ENCODE peak calls at places on chromosomes 6 and 20, in eight cellular contexts. H, X, B, M, E, Q, O and S are unnamed samples.

GRCh38 chr6:156107514-156108150 is 652.0 kb upstream of the NOX3 start:
- DNase-seq in H (no peak), X (peak; percentile 9), B (no peak), M (no peak), E (no peak), Q (no peak), O (no peak), S (peak; percentile 2)

GRCh38 chr6:148559848-148560433 is 186.9 kb upstream of the UST start:
- DNase-seq in H (peak; percentile 67), X (peak; percentile 56), B (peak; percentile 66), M (peak; percentile 68), E (peak; percentile 88), Q (no peak), O (peak; percentile 60), S (peak; percentile 55)

GRCh38 chr6:124963416-124964083 is 1.3 kb downstream of the RNF217 start:
- DNase-seq in H (peak; percentile 58), X (no peak), B (no peak), M (no peak), E (no peak), Q (no peak), O (peak; percentile 72), S (no peak)

GRCh38 chr6:1315201-1315559 is 3.3 kb downstream of the FOXQ1 start:
- DNase-seq in H (no peak), X (no peak), B (peak; percentile 47), M (no peak), E (no peak), Q (no peak), O (no peak), S (no peak)

GRCh38 chr20:21505810-21506530 is 7.9 kb downstream of the NKX2-2 start:
- DNase-seq in H (peak; percentile 55), X (no peak), B (peak; percentile 59), M (peak; percentile 31), E (peak; percentile 77), Q (peak; percentile 51), O (peak; percentile 36), S (peak; percentile 70)

GRCh38 chr6:55734256-55734655 is 141.1 kb downstream of the BMP5 start:
- DNase-seq in H (no peak), X (no peak), B (no peak), M (no peak), E (no peak), Q (no peak), O (peak; percentile 26), S (no peak)

GRCh38 chr20:14566505-14566904 is 229.1 kb upstream of the FLRT3 start:
- DNase-seq in H (no peak), X (no peak), B (no peak), M (no peak), E (no peak), Q (no peak), O (no peak), S (no peak)

GRCh38 chr6:118206221-118206620 is 299.2 kb downstream of the SLC35F1 start:
- DNase-seq in H (no peak), X (no peak), B (no peak), M (no peak), E (no peak), Q (no peak), O (no peak), S (no peak)

GRCh38 chr6:149781715-149782114 is 32.2 kb downstream of the PCMT1 start:
- DNase-seq in H (peak; percentile 13), X (no peak), B (no peak), M (no peak), E (no peak), Q (no peak), O (peak; percentile 14), S (no peak)

GRCh38 chr6:106370639-106371038 is 10.1 kb downstream of the CRYBG1 start:
- DNase-seq in H (no peak), X (no peak), B (peak; percentile 34), M (no peak), E (no peak), Q (no peak), O (no peak), S (no peak)

GRCh38 chr6:319177-320131 is 27.2 kb downstream of the DUSP22 start:
- DNase-seq in H (no peak), X (no peak), B (no peak), M (no peak), E (no peak), Q (no peak), O (no peak), S (no peak)

GRCh38 chr6:167974644-167975344 is 22.7 kb upstream of the KIF25 start:
- DNase-seq in H (peak; percentile 60), X (peak; percentile 68), B (peak; percentile 78), M (no peak), E (no peak), Q (no peak), O (peak; percentile 56), S (no peak)

GRCh38 chr20:63404129-63405085 is 43.3 kb upstream of the CHRNA4 start:
- DNase-seq in H (no peak), X (no peak), B (no peak), M (no peak), E (no peak), Q (no peak), O (no peak), S (no peak)

GRCh38 chr6:129929433-129929832 is 68.3 kb upstream of the TMEM244 start:
- DNase-seq in H (peak; percentile 93), X (no peak), B (no peak), M (no peak), E (no peak), Q (no peak), O (peak; percentile 93), S (no peak)

GRCh38 chr6:148972481-148972880 is 225.7 kb downstream of the UST start:
- DNase-seq in H (no peak), X (peak; percentile 22), B (peak; percentile 68), M (peak; percentile 71), E (no peak), Q (no peak), O (peak; percentile 49), S (peak; percentile 5)

GRCh38 chr6:54491431-54491830 is 183.2 kb downstream of the TINAG start:
- DNase-seq in H (peak; percentile 1), X (no peak), B (no peak), M (no peak), E (no peak), Q (no peak), O (no peak), S (no peak)

GRCh38 chr6:26336355-26337198 is 28.4 kb upstream of the BTN3A2 start:
- DNase-seq in H (peak; percentile 70), X (no peak), B (no peak), M (no peak), E (no peak), Q (no peak), O (peak; percentile 76), S (peak; percentile 16)

GRCh38 chr6:159608961-159609673 is 83.9 kb downstream of the SOD2 start:
- DNase-seq in H (peak; percentile 48), X (no peak), B (peak; percentile 34), M (peak; percentile 2), E (no peak), Q (no peak), O (peak; percentile 48), S (no peak)

GRCh38 chr6:13425971-13426931 is 61.1 kb downstream of the GFOD1 start:
- DNase-seq in H (peak; percentile 82), X (no peak), B (no peak), M (no peak), E (no peak), Q (no peak), O (peak; percentile 75), S (no peak)

GRCh38 chr6:131116755-131117360 is 18.4 kb upstream of the AKAP7 start:
- DNase-seq in H (peak; percentile 84), X (no peak), B (peak; percentile 58), M (peak; percentile 38), E (no peak), Q (no peak), O (peak; percentile 67), S (peak; percentile 38)